ENCODE peak calls at places on chromosomes 3 and 15, in nine cellular contexts. G is iris pigment epithelial cell; Y is G401; J is NAMALWA; D is pons; T is NCI-H1105 treated with DMSO at 0.1 percent for 48 hours; X is NCI-H2171; B is A549; E is activated naive CD8-positive, alpha-beta T cell treated with anti-CD3 and anti-CD28 coated beads, Interleukin-2, amount 50 U/mL, for 16 hours. P is an unnamed sample.

GRCh38 chr15:36774765-36775164 is 195.3 kb downstream of the CDIN1 start:
- DNase-seq in E (no peak), D (no peak), T (no peak), B (no peak), Y (no peak), J (no peak), G (no peak), X (no peak), P (no peak)

GRCh38 chr3:66133050-66133757 is 87.6 kb upstream of the SLC25A26 start:
- DNase-seq in X (no peak), B (no peak), D (no peak), G (peak), Y (no peak), E (no peak), T (no peak), J (no peak), P (no peak)

GRCh38 chr3:53581671-53582070 is 87.3 kb downstream of the CACNA1D start:
- DNase-seq in B (no peak), X (no peak), G (peak), J (no peak), E (no peak), Y (no peak), T (no peak), D (no peak), P (no peak)

GRCh38 chr3:51799879-51800757 is 21.1 kb upstream of the IQCF6 start:
- DNase-seq in J (peak), G (peak), T (peak), B (peak), Y (peak), D (peak), E (no peak), X (peak), P (peak)

GRCh38 chr15:51097553-51098330 is 3.0 kb upstream of the TNFAIP8L3 start:
- DNase-seq in Y (no peak), J (no peak), D (peak), B (no peak), T (no peak), G (peak), E (no peak), X (no peak), P (no peak)

GRCh38 chr15:39801641-39802309 is 19.1 kb upstream of the FSIP1 start:
- DNase-seq in D (no peak), X (no peak), E (no peak), B (peak), T (peak), G (no peak), J (peak), Y (peak), P (no peak)

GRCh38 chr3:16425398-16426057 is 88.0 kb downstream of the RFTN1 start:
- DNase-seq in Y (no peak), E (no peak), G (no peak), B (no peak), T (no peak), X (no peak), D (no peak), J (no peak), P (no peak)

GRCh38 chr3:73718326-73719110 is 93.8 kb upstream of the PDZRN3 start:
- DNase-seq in Y (no peak), E (no peak), G (no peak), D (peak), T (no peak), X (no peak), J (no peak), B (no peak), P (no peak)

GRCh38 chr3:43279082-43279481 is 7.3 kb upstream of the SNRK start:
- DNase-seq in B (no peak), X (no peak), J (no peak), E (no peak), G (no peak), T (no peak), Y (no peak), D (no peak), P (no peak)

P was measured in central memory CD8-positive, alpha-beta T cell.